ENCODE peak calls at places on chromosomes 16 and 17, in nine cellular contexts. A, W, R, U, I, M, O, L and X are unnamed samples.

GRCh38 chr17:80761421-80761871 is 216.8 kb downstream of the RPTOR start:
- DNase-seq in I (no peak), M (no peak), A (peak), W (peak), L (peak), R (no peak), U (peak), O (no peak), X (no peak)

GRCh38 chr17:73591278-73592078 is 52.8 kb downstream of the SDK2 start:
- DNase-seq in R (no peak), U (no peak), W (no peak), O (peak), L (no peak), A (peak), I (no peak), M (no peak), X (peak)

GRCh38 chr16:70432304-70432799 is 6.5 kb downstream of the ST3GAL2 start:
- DNase-seq in W (no peak), L (no peak), R (no peak), I (no peak), O (no peak), U (no peak), A (no peak), M (no peak), X (no peak)

GRCh38 chr17:50206604-50207293 is 5.3 kb upstream of the COL1A1 start:
- DNase-seq in I (peak), L (no peak), W (no peak), M (no peak), R (no peak), U (no peak), O (no peak), A (peak), X (no peak)

GRCh38 chr17:15963670-15964110 is 18.8 kb downstream of the ADORA2B start:
- DNase-seq in R (no peak), L (no peak), A (no peak), I (no peak), W (peak), U (no peak), O (no peak), M (peak), X (no peak)

GRCh38 chr17:47808036-47808829 is 13.4 kb downstream of the OSBPL7 start:
- DNase-seq in R (no peak), M (no peak), L (no peak), A (no peak), U (no peak), W (no peak), O (no peak), I (no peak), X (no peak)

GRCh38 chr17:8707591-8708453 is 36.8 kb downstream of the CCDC42 start:
- DNase-seq in O (no peak), L (no peak), A (no peak), U (no peak), I (peak), R (no peak), W (no peak), M (no peak), X (no peak)

GRCh38 chr17:9309216-9309615 is 266.4 kb downstream of the STX8 start:
- DNase-seq in A (no peak), U (no peak), W (no peak), O (no peak), M (no peak), I (no peak), L (no peak), R (no peak), X (no peak)

GRCh38 chr17:16585796-16586195 is 16.8 kb upstream of the ZNF287 start:
- DNase-seq in R (no peak), I (no peak), O (no peak), U (no peak), A (no peak), M (no peak), W (no peak), L (no peak), X (no peak)

GRCh38 chr16:57422026-57422944 is 17.7 kb downstream of the CCL17 start:
- DNase-seq in I (peak), W (peak), L (no peak), R (no peak), M (no peak), A (peak), U (peak), O (peak), X (no peak)

GRCh38 chr16:49260253-49260652 is 21.4 kb downstream of the CBLN1 start:
- DNase-seq in R (no peak), O (no peak), I (no peak), M (no peak), A (no peak), U (no peak), W (no peak), L (no peak), X (no peak)

GRCh38 chr16:51666821-51667220 is 515.8 kb upstream of the SALL1 start:
- DNase-seq in R (no peak), U (no peak), O (no peak), I (no peak), A (no peak), M (no peak), L (no peak), W (no peak), X (no peak)